ENCODE peak calls at places on chromosomes 13 and 19, in seven cellular contexts. E is HEK293T, Y is T47D, L is cardiac fibroblast, V is nucleus accumbens, D is uterus, B is T-cell. N is an unnamed sample.

GRCh38 chr19:42143341-42144234 is 11.3 kb upstream of the POU2F2 start:
- DNase-seq in E (peak; percentile 41), Y (peak; percentile 62), L (peak; percentile 52), B (no peak), V (no peak), D (no peak), N (no peak)

GRCh38 chr13:40922437-40923040 is 96.6 kb downstream of the ELF1 start:
- DNase-seq in D (peak; percentile 20), Y (no peak), E (peak; percentile 8), B (no peak), L (no peak), V (no peak), N (no peak)

GRCh38 chr19:17259118-17259780 is 5.3 kb downstream of the USHBP1 start:
- DNase-seq in B (no peak), Y (peak; percentile 53), L (no peak), E (no peak), D (no peak), V (no peak), N (no peak)

GRCh38 chr19:9610484-9611113 is 10.4 kb downstream of the ZNF561 start:
- DNase-seq in Y (no peak), E (no peak), V (no peak), L (no peak), D (no peak), B (no peak), N (no peak)

GRCh38 chr13:100887729-100888151 is 213.1 kb upstream of the TMTC4 start:
- DNase-seq in D (no peak), B (no peak), Y (no peak), V (no peak), L (peak; percentile 15), E (no peak), N (no peak)

GRCh38 chr13:89541091-89542030 is 1806.1 kb upstream of the MIR17HG start:
- DNase-seq in E (no peak), V (no peak), Y (no peak), L (no peak), B (no peak), D (no peak), N (no peak)

GRCh38 chr19:1555802-1556638 is 12.1 kb downstream of the MEX3D start:
- DNase-seq in D (no peak), Y (no peak), B (no peak), V (no peak), L (no peak), E (no peak), N (no peak)

GRCh38 chr19:40594657-40595077 is 6.5 kb upstream of the LTBP4 start:
- DNase-seq in Y (no peak), V (peak; percentile 42), D (no peak), B (no peak), E (no peak), L (no peak), N (peak; percentile 55)

GRCh38 chr13:83919775-83920174 is 37.5 kb upstream of the SLITRK1 start:
- DNase-seq in L (no peak), Y (no peak), B (no peak), D (no peak), E (no peak), V (no peak), N (no peak)

GRCh38 chr13:113742000-113742441 is 17.0 kb upstream of the TMEM255B start:
- DNase-seq in E (peak; percentile 11), B (no peak), V (no peak), L (peak; percentile 64), Y (peak; percentile 57), D (no peak), N (no peak)

GRCh38 chr13:32642858-32643257 is 56.6 kb downstream of the PDS5B start:
- DNase-seq in D (no peak), Y (no peak), V (no peak), L (no peak), B (no peak), E (no peak), N (no peak)

GRCh38 chr13:112333756-112334543 is 42.2 kb upstream of the SPACA7 start:
- DNase-seq in V (peak; percentile 14), E (no peak), B (no peak), L (no peak), Y (no peak), D (no peak), N (no peak)

GRCh38 chr19:46731007-46731501 is 14.1 kb upstream of the PRKD2 start:
- DNase-seq in B (no peak), E (no peak), V (no peak), D (no peak), L (peak; percentile 83), Y (peak; percentile 89), N (no peak)

GRCh38 chr19:51076602-51077213 is 6.0 kb downstream of the KLK14 start:
- DNase-seq in B (no peak), V (no peak), D (no peak), L (no peak), Y (no peak), E (no peak), N (no peak)

N was measured in caudate nucleus.